ENCODE peak calls at places on chromosomes 6 and 20, in nine cellular contexts. One of them, this sample, is unnamed.

GRCh38 chr20:20096421-20096820 is 44.1 kb downstream of the CFAP61 start:
- DNase-seq in CD8-positive, alpha-beta memory T cell: no peak
- DNase-seq in upper lobe of right lung: no peak
- DNase-seq in body of pancreas: no peak
- DNase-seq in heart right ventricle: no peak
- DNase-seq in cardiac muscle cell: no peak
- DNase-seq in uterus: no peak
- DNase-seq in tibial artery: no peak
- DNase-seq in left lung: no peak
- DNase-seq in this sample: no peak

GRCh38 chr20:13422637-13423036 is 201.6 kb downstream of the ISM1 start:
- DNase-seq in CD8-positive, alpha-beta memory T cell: no peak
- DNase-seq in upper lobe of right lung: no peak
- DNase-seq in body of pancreas: no peak
- DNase-seq in heart right ventricle: no peak
- DNase-seq in cardiac muscle cell: no peak
- DNase-seq in uterus: no peak
- DNase-seq in tibial artery: no peak
- DNase-seq in left lung: no peak
- DNase-seq in this sample: no peak

GRCh38 chr20:12255571-12255970 is 337.9 kb downstream of the BTBD3 start:
- DNase-seq in CD8-positive, alpha-beta memory T cell: no peak
- DNase-seq in upper lobe of right lung: no peak
- DNase-seq in body of pancreas: no peak
- DNase-seq in heart right ventricle: no peak
- DNase-seq in cardiac muscle cell: peak; percentile 14
- DNase-seq in uterus: no peak
- DNase-seq in tibial artery: no peak
- DNase-seq in left lung: no peak
- DNase-seq in this sample: no peak

GRCh38 chr6:110404602-110405001 is 10.8 kb downstream of the DDO start:
- DNase-seq in CD8-positive, alpha-beta memory T cell: no peak
- DNase-seq in upper lobe of right lung: no peak
- DNase-seq in body of pancreas: no peak
- DNase-seq in heart right ventricle: no peak
- DNase-seq in cardiac muscle cell: peak; percentile 38
- DNase-seq in uterus: no peak
- DNase-seq in tibial artery: no peak
- DNase-seq in left lung: no peak
- DNase-seq in this sample: no peak

GRCh38 chr20:878511-879307 is 37.4 kb downstream of the ANGPT4 start:
- DNase-seq in CD8-positive, alpha-beta memory T cell: no peak
- DNase-seq in upper lobe of right lung: no peak
- DNase-seq in body of pancreas: no peak
- DNase-seq in heart right ventricle: no peak
- DNase-seq in cardiac muscle cell: peak; percentile 52
- DNase-seq in uterus: no peak
- DNase-seq in tibial artery: no peak
- DNase-seq in left lung: no peak
- DNase-seq in this sample: peak; percentile 29

GRCh38 chr6:132443206-132443605 is 41.9 kb upstream of the MOXD1 start:
- DNase-seq in CD8-positive, alpha-beta memory T cell: no peak
- DNase-seq in upper lobe of right lung: no peak
- DNase-seq in body of pancreas: no peak
- DNase-seq in heart right ventricle: no peak
- DNase-seq in cardiac muscle cell: peak; percentile 25
- DNase-seq in uterus: no peak
- DNase-seq in tibial artery: no peak
- DNase-seq in left lung: no peak
- DNase-seq in this sample: no peak

GRCh38 chr20:44585042-44585968 is 2.9 kb downstream of the PKIG start:
- DNase-seq in CD8-positive, alpha-beta memory T cell: no peak
- DNase-seq in upper lobe of right lung: no peak
- DNase-seq in body of pancreas: no peak
- DNase-seq in heart right ventricle: no peak
- DNase-seq in cardiac muscle cell: no peak
- DNase-seq in uterus: no peak
- DNase-seq in tibial artery: no peak
- DNase-seq in left lung: no peak
- DNase-seq in this sample: no peak

GRCh38 chr6:145587342-145587741 is 148.0 kb downstream of the EPM2A start:
- DNase-seq in CD8-positive, alpha-beta memory T cell: no peak
- DNase-seq in upper lobe of right lung: no peak
- DNase-seq in body of pancreas: no peak
- DNase-seq in heart right ventricle: no peak
- DNase-seq in cardiac muscle cell: no peak
- DNase-seq in uterus: no peak
- DNase-seq in tibial artery: no peak
- DNase-seq in left lung: no peak
- DNase-seq in this sample: no peak

GRCh38 chr6:143718463-143718862 is 40.7 kb downstream of the PHACTR2 start:
- DNase-seq in CD8-positive, alpha-beta memory T cell: no peak
- DNase-seq in upper lobe of right lung: no peak
- DNase-seq in body of pancreas: no peak
- DNase-seq in heart right ventricle: no peak
- DNase-seq in cardiac muscle cell: no peak
- DNase-seq in uterus: no peak
- DNase-seq in tibial artery: no peak
- DNase-seq in left lung: no peak
- DNase-seq in this sample: no peak

GRCh38 chr6:110816677-110817076 is 1.4 kb upstream of the CDK19 start:
- DNase-seq in CD8-positive, alpha-beta memory T cell: no peak
- DNase-seq in upper lobe of right lung: no peak
- DNase-seq in body of pancreas: no peak
- DNase-seq in heart right ventricle: no peak
- DNase-seq in cardiac muscle cell: no peak
- DNase-seq in uterus: no peak
- DNase-seq in tibial artery: no peak
- DNase-seq in left lung: no peak
- DNase-seq in this sample: no peak

GRCh38 chr6:9116026-9116425 is 680.7 kb upstream of the SLC35B3 start:
- DNase-seq in CD8-positive, alpha-beta memory T cell: no peak
- DNase-seq in upper lobe of right lung: no peak
- DNase-seq in body of pancreas: no peak
- DNase-seq in heart right ventricle: no peak
- DNase-seq in cardiac muscle cell: peak; percentile 23
- DNase-seq in uterus: no peak
- DNase-seq in tibial artery: no peak
- DNase-seq in left lung: no peak
- DNase-seq in this sample: peak; percentile 75

GRCh38 chr6:46216879-46217278 is 46.1 kb upstream of the ENPP5 start:
- DNase-seq in CD8-positive, alpha-beta memory T cell: no peak
- DNase-seq in upper lobe of right lung: no peak
- DNase-seq in body of pancreas: no peak
- DNase-seq in heart right ventricle: no peak
- DNase-seq in cardiac muscle cell: no peak
- DNase-seq in uterus: no peak
- DNase-seq in tibial artery: no peak
- DNase-seq in left lung: no peak
- DNase-seq in this sample: no peak

GRCh38 chr6:46219661-46220060 is 48.9 kb upstream of the ENPP5 start:
- DNase-seq in CD8-positive, alpha-beta memory T cell: no peak
- DNase-seq in upper lobe of right lung: no peak
- DNase-seq in body of pancreas: no peak
- DNase-seq in heart right ventricle: no peak
- DNase-seq in cardiac muscle cell: no peak
- DNase-seq in uterus: no peak
- DNase-seq in tibial artery: no peak
- DNase-seq in left lung: no peak
- DNase-seq in this sample: no peak

GRCh38 chr6:46220351-46221220 is 49.8 kb upstream of the ENPP5 start:
- DNase-seq in CD8-positive, alpha-beta memory T cell: no peak
- DNase-seq in upper lobe of right lung: no peak
- DNase-seq in body of pancreas: no peak
- DNase-seq in heart right ventricle: no peak
- DNase-seq in cardiac muscle cell: peak; percentile 37
- DNase-seq in uterus: no peak
- DNase-seq in tibial artery: no peak
- DNase-seq in left lung: no peak
- DNase-seq in this sample: no peak

GRCh38 chr6:46217671-46218131 is 46.9 kb upstream of the ENPP5 start:
- DNase-seq in CD8-positive, alpha-beta memory T cell: no peak
- DNase-seq in upper lobe of right lung: no peak
- DNase-seq in body of pancreas: no peak
- DNase-seq in heart right ventricle: no peak
- DNase-seq in cardiac muscle cell: peak; percentile 66
- DNase-seq in uterus: no peak
- DNase-seq in tibial artery: peak; percentile 89
- DNase-seq in left lung: no peak
- DNase-seq in this sample: no peak

DNA sequence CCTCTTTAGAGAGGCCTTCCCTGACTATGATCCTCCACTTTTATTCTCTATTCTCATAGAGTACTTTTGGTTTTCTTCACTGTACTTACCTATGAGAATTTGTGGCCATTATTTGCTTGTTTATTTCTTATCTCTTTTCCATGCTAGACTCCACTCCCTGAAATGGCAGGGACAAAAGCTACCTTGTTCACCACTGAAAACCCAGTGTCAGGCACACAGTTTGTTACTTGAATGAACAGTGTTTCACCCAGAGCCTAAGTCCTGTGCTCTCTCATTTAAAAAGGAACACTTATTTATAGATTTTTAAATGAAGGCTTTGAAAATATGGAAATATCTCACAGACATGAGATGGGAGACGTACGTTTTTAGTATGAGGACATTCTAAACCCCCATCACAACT is 47.7 kb upstream of the ENPP5 start:
- DNase-seq in CD8-positive, alpha-beta memory T cell: no peak
- DNase-seq in upper lobe of right lung: no peak
- DNase-seq in body of pancreas: no peak
- DNase-seq in heart right ventricle: no peak
- DNase-seq in cardiac muscle cell: no peak
- DNase-seq in uterus: no peak
- DNase-seq in tibial artery: no peak
- DNase-seq in left lung: no peak
- DNase-seq in this sample: no peak
- H3K4me3 ChIP-seq in CD8-positive, alpha-beta memory T cell: no peak overlapping the region
- H3K4me3 ChIP-seq in upper lobe of right lung: no peak overlapping the region
- H3K4me3 ChIP-seq in body of pancreas: no peak overlapping the region
- H3K4me3 ChIP-seq in heart right ventricle: no peak overlapping the region
- H3K4me3 ChIP-seq in cardiac muscle cell: no peak overlapping the region
- H3K4me3 ChIP-seq in uterus: no peak overlapping the region
- H3K4me3 ChIP-seq in tibial artery: no peak overlapping the region
- H3K4me3 ChIP-seq in left lung: no peak overlapping the region
- H3K4me3 ChIP-seq in this sample: no peak overlapping the region

DNA sequence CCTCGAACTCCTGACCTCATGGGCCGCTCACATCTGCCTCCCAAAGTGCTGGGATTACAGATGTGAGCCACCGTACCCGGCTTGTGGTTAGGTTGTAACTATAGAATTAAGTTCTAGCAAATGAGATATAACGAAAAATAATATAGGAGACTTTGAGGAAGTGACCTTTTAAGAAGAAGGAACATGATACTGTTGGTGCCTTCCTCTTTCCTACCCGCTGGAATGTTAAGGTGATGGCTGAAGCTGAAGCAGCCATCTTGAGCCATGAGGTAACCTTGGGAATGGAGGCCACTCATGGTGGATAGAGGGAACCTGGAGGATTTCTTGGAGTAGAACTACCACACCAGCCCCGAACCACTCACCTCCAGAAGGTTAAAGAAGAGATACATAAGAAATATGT is 48.1 kb upstream of the MDGA1 start:
- DNase-seq in CD8-positive, alpha-beta memory T cell: no peak
- DNase-seq in upper lobe of right lung: no peak
- DNase-seq in body of pancreas: no peak
- DNase-seq in heart right ventricle: no peak
- DNase-seq in cardiac muscle cell: no peak
- DNase-seq in uterus: no peak
- DNase-seq in tibial artery: no peak
- DNase-seq in left lung: no peak
- DNase-seq in this sample: no peak
- H3K27ac ChIP-seq in CD8-positive, alpha-beta memory T cell: no peak overlapping the region
- H3K27ac ChIP-seq in upper lobe of right lung: no peak overlapping the region
- H3K27ac ChIP-seq in body of pancreas: no peak overlapping the region
- H3K27ac ChIP-seq in heart right ventricle: no peak overlapping the region
- H3K27ac ChIP-seq in cardiac muscle cell: no peak overlapping the region
- H3K27ac ChIP-seq in uterus: no peak overlapping the region
- H3K27ac ChIP-seq in tibial artery: no peak overlapping the region
- H3K27ac ChIP-seq in left lung: no peak overlapping the region
- H3K27ac ChIP-seq in this sample: no peak overlapping the region

GRCh38 chr6:163929538-163929937 is 515.0 kb downstream of the QKI start:
- DNase-seq in CD8-positive, alpha-beta memory T cell: no peak
- DNase-seq in upper lobe of right lung: no peak
- DNase-seq in body of pancreas: no peak
- DNase-seq in heart right ventricle: no peak
- DNase-seq in cardiac muscle cell: no peak
- DNase-seq in uterus: no peak
- DNase-seq in tibial artery: no peak
- DNase-seq in left lung: no peak
- DNase-seq in this sample: no peak

GRCh38 chr6:163930012-163930411 is 515.5 kb downstream of the QKI start:
- DNase-seq in CD8-positive, alpha-beta memory T cell: no peak
- DNase-seq in upper lobe of right lung: no peak
- DNase-seq in body of pancreas: no peak
- DNase-seq in heart right ventricle: no peak
- DNase-seq in cardiac muscle cell: no peak
- DNase-seq in uterus: no peak
- DNase-seq in tibial artery: no peak
- DNase-seq in left lung: no peak
- DNase-seq in this sample: no peak

GRCh38 chr6:163925839-163926238 is 511.3 kb downstream of the QKI start:
- DNase-seq in CD8-positive, alpha-beta memory T cell: no peak
- DNase-seq in upper lobe of right lung: no peak
- DNase-seq in body of pancreas: no peak
- DNase-seq in heart right ventricle: no peak
- DNase-seq in cardiac muscle cell: no peak
- DNase-seq in uterus: no peak
- DNase-seq in tibial artery: no peak
- DNase-seq in left lung: no peak
- DNase-seq in this sample: no peak

GRCh38 chr6:163923658-163924411 is 509.3 kb downstream of the QKI start:
- DNase-seq in CD8-positive, alpha-beta memory T cell: no peak
- DNase-seq in upper lobe of right lung: no peak
- DNase-seq in body of pancreas: no peak
- DNase-seq in heart right ventricle: no peak
- DNase-seq in cardiac muscle cell: no peak
- DNase-seq in uterus: no peak
- DNase-seq in tibial artery: no peak
- DNase-seq in left lung: no peak
- DNase-seq in this sample: no peak

DNA sequence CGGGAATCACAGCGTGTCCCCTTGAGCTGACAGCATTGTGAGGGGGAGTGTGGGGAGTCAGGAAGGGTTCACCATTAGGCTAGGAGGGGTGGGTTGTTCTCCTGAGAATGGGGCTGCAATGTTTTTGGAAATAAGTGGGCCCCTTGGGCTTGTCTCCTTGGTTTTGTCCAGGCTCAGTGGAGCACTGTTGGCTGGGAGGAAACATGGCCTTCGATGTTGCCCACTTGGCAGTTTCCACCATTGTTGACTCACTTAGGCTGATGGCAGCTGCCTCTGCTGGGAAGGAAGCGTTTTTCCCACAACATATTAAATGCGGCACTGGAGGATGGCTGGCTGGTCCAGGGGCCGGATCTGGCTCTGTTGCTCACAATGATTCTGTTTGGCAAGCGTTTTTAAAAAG is 512.1 kb downstream of the QKI start:
- DNase-seq in CD8-positive, alpha-beta memory T cell: no peak
- DNase-seq in upper lobe of right lung: no peak
- DNase-seq in body of pancreas: no peak
- DNase-seq in heart right ventricle: peak; percentile 31
- DNase-seq in cardiac muscle cell: no peak
- DNase-seq in uterus: peak; percentile 16
- DNase-seq in tibial artery: no peak
- DNase-seq in left lung: no peak
- DNase-seq in this sample: peak; percentile 62
- H3K4me3 ChIP-seq in CD8-positive, alpha-beta memory T cell: no peak overlapping the region
- H3K4me3 ChIP-seq in upper lobe of right lung: no peak overlapping the region
- H3K4me3 ChIP-seq in body of pancreas: no peak overlapping the region
- H3K4me3 ChIP-seq in heart right ventricle: no peak overlapping the region
- H3K4me3 ChIP-seq in cardiac muscle cell: no peak overlapping the region
- H3K4me3 ChIP-seq in uterus: no peak overlapping the region
- H3K4me3 ChIP-seq in tibial artery: no peak overlapping the region
- H3K4me3 ChIP-seq in left lung: no peak overlapping the region
- H3K4me3 ChIP-seq in this sample: no peak overlapping the region

GRCh38 chr6:32867559-32868256 is 13.7 kb downstream of the PSMB9 start:
- DNase-seq in CD8-positive, alpha-beta memory T cell: no peak
- DNase-seq in upper lobe of right lung: no peak
- DNase-seq in body of pancreas: no peak
- DNase-seq in heart right ventricle: no peak
- DNase-seq in cardiac muscle cell: no peak
- DNase-seq in uterus: no peak
- DNase-seq in tibial artery: no peak
- DNase-seq in left lung: no peak
- DNase-seq in this sample: no peak
- H3K27ac ChIP-seq in CD8-positive, alpha-beta memory T cell: no peak overlapping the region
- H3K27ac ChIP-seq in upper lobe of right lung: no peak overlapping the region
- H3K27ac ChIP-seq in body of pancreas: no peak overlapping the region
- H3K27ac ChIP-seq in heart right ventricle: no peak overlapping the region
- H3K27ac ChIP-seq in cardiac muscle cell: no peak overlapping the region
- H3K27ac ChIP-seq in uterus: no peak overlapping the region
- H3K27ac ChIP-seq in tibial artery: no peak overlapping the region
- H3K27ac ChIP-seq in left lung: no peak overlapping the region
- H3K27ac ChIP-seq in this sample: no peak overlapping the region